ENCODE peak calls at places on chromosomes 11 and 22, in ten cellular contexts. I is hepatocyte, Q is GM23338, Y is RWPE1, J is Peyer's patch, P is HepG2, B is brain microvascular endothelial cell, U is A549, H is heart right ventricle, D is tibial nerve. M is an unnamed sample.
A peak's percentile ranks its signal among the peaks of the same experiment; 100 is the strongest.

GRCh38 chr11:29449280-29450074 is 567.4 kb downstream of the KCNA4 start:
- DNase-seq in I (no peak), Q (no peak), Y (no peak), J (no peak), P (no peak), B (no peak), U (no peak), H (no peak), D (no peak), M (no peak)

GRCh38 chr11:83241291-83241946 is 44.7 kb downstream of the CCDC90B start:
- DNase-seq in I (peak; percentile 79), Q (peak; percentile 88), Y (peak; percentile 60), J (peak; percentile 81), P (peak; percentile 63), B (peak; percentile 74), U (peak; percentile 64), H (no peak), D (no peak), M (no peak)

GRCh38 chr11:20089796-20090653 is 70.2 kb downstream of the DBX1 start:
- DNase-seq in I (peak; percentile 39), Q (peak; percentile 10), Y (no peak), J (no peak), P (peak; percentile 32), B (peak; percentile 36), U (no peak), H (no peak), D (no peak), M (no peak)

GRCh38 chr11:36014906-36015305 is 71.0 kb downstream of the LDLRAD3 start:
- DNase-seq in I (no peak), Q (no peak), Y (no peak), J (no peak), P (no peak), B (no peak), U (no peak), H (no peak), D (no peak), M (no peak)

GRCh38 chr11:100445231-100445735 is 241.8 kb upstream of the ARHGAP42 start:
- DNase-seq in I (no peak), Q (peak; percentile 28), Y (no peak), J (no peak), P (no peak), B (peak; percentile 9), U (no peak), H (no peak), D (no peak), M (no peak)

GRCh38 chr11:47907499-47907898 is 59.3 kb upstream of the NUP160 start:
- DNase-seq in I (peak; percentile 34), Q (no peak), Y (no peak), J (no peak), P (no peak), B (peak; percentile 46), U (no peak), H (no peak), D (no peak), M (no peak)

GRCh38 chr11:720642-721346 is 14.8 kb downstream of the EPS8L2 start:
- DNase-seq in I (peak; percentile 28), Q (peak; percentile 91), Y (no peak), J (peak; percentile 59), P (no peak), B (no peak), U (no peak), H (no peak), D (no peak), M (no peak)

GRCh38 chr22:26464312-26464711 is 19.3 kb downstream of the HPS4 start:
- DNase-seq in I (no peak), Q (no peak), Y (no peak), J (no peak), P (no peak), B (no peak), U (no peak), H (no peak), D (peak; percentile 37), M (no peak)

GRCh38 chr11:6443269-6444003 is 2.6 kb upstream of the HPX start:
- DNase-seq in I (peak; percentile 74), Q (peak; percentile 87), Y (peak; percentile 46), J (peak; percentile 73), P (peak; percentile 28), B (peak; percentile 40), U (peak; percentile 57), H (peak; percentile 48), D (no peak), M (peak; percentile 17)

GRCh38 chr11:74678041-74678440 is 53.2 kb downstream of the CHRDL2 start:
- DNase-seq in I (no peak), Q (no peak), Y (no peak), J (peak; percentile 31), P (no peak), B (no peak), U (no peak), H (no peak), D (no peak), M (no peak)

GRCh38 chr11:74675761-74676160 is 55.5 kb downstream of the CHRDL2 start:
- DNase-seq in I (no peak), Q (no peak), Y (no peak), J (no peak), P (no peak), B (no peak), U (no peak), H (no peak), D (no peak), M (no peak)

GRCh38 chr11:74678591-74679512 is 52.4 kb downstream of the CHRDL2 start:
- DNase-seq in I (no peak), Q (no peak), Y (no peak), J (peak; percentile 24), P (no peak), B (no peak), U (no peak), H (no peak), D (no peak), M (no peak)

GRCh38 chr11:74677131-74677530 is 54.1 kb downstream of the CHRDL2 start:
- DNase-seq in I (no peak), Q (no peak), Y (no peak), J (no peak), P (no peak), B (no peak), U (no peak), H (no peak), D (no peak), M (no peak)

DNA sequence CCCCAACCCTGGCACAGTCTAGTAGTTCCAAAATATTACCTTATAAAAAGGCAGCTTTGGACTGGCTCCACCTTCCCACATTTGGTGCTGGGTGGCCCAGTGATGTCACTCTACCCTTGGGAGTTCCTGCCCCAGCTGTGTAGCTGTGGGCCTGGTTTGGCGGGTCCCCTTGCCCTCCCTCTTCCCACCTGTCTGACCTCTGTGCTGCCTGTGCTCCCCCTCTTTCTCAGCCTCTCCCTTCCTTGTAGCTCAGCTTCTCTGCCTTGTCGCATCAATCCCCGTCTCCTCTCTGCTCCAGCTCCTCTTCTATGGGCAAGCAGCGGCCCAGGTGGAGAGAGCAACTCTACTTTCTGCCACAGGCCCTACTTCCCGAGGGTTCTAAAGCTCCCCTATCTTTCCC is 54.6 kb downstream of the CHRDL2 start:
- DNase-seq in I (no peak), Q (no peak), Y (no peak), J (no peak), P (no peak), B (no peak), U (no peak), H (no peak), D (no peak), M (no peak)
- H3K27ac ChIP-seq in I (no peak overlapping the region), Q (no peak overlapping the region), Y (no peak overlapping the region), J (no peak overlapping the region), P (no peak overlapping the region), B (no peak overlapping the region), U (peak overlapping the region; percentile 88), H (no peak overlapping the region), D (no peak overlapping the region), M (no peak overlapping the region)

DNA sequence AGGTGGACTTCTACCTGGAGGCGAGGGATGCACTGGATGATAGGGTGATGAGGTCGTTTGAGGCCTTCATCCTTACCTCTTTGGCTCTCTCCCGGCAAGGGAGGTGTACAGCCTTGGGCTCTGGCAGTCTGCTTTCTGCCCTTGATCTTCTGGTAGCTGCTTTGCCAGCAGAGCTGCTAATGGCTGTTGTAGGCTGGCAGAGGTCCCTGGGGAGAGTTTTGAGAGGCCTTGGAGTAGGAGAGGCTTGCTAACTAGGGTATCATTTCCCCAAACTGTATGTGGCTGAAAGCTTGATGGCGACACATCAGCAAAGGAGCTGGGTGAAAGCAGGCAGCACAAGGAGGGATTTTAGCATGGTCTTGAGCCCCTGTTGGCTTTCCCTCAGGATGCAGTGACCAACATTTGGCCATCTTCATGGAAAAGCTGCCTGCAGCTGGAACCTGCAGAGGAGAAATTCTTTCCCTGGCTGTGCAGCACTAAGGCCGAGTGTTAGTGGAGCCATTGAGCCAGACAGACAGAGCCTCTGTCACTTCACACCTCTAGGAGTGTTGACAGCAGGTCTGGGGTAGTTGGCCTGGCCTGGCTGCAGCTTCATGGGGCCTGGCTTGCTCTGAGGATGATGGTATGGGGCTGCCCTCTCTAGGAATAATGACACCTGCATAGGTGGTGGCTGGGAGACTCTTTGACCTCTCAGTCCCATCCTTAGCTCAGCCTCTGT is 3.5 kb upstream of the AMPD3 start:
- DNase-seq in I (no peak), Q (no peak), Y (no peak), J (no peak), P (no peak), B (no peak), U (no peak), H (no peak), D (no peak), M (peak; percentile 67)
- H3K27ac ChIP-seq in I (peak overlapping the region; percentile 86), Q (no peak overlapping the region), Y (no peak overlapping the region), J (peak overlapping the region; percentile 84), P (no peak overlapping the region), B (no peak overlapping the region), U (no peak overlapping the region), H (no peak overlapping the region), D (no peak overlapping the region), M (peak overlapping the region; percentile 99)

GRCh38 chr11:92839450-92839849 is 130.0 kb upstream of the MTNR1B start:
- DNase-seq in I (no peak), Q (no peak), Y (no peak), J (no peak), P (no peak), B (no peak), U (no peak), H (no peak), D (no peak), M (no peak)
- H3K27ac ChIP-seq in I (no peak overlapping the region), Q (no peak overlapping the region), Y (no peak overlapping the region), J (no peak overlapping the region), P (no peak overlapping the region), B (no peak overlapping the region), U (no peak overlapping the region), H (no peak overlapping the region), D (no peak overlapping the region), M (no peak overlapping the region)

GRCh38 chr11:96256213-96256580 is 86.8 kb downstream of the MAML2 start:
- DNase-seq in I (no peak), Q (peak; percentile 36), Y (no peak), J (no peak), P (no peak), B (no peak), U (no peak), H (no peak), D (no peak), M (no peak)
- H3K27ac ChIP-seq in I (peak overlapping the region; percentile 62), Q (no peak overlapping the region), Y (no peak overlapping the region), J (no peak overlapping the region), P (no peak overlapping the region), B (peak overlapping the region; percentile 40), U (no peak overlapping the region), H (no peak overlapping the region), D (no peak overlapping the region), M (no peak overlapping the region)

M was measured in substantia nigra.